ENCODE peak calls at places on chromosomes 7 and 10, in nine cellular contexts. W is breast epithelium; M is retinal pigment epithelial cell; H is neuronal stem cell; R is putamen; L is substantia nigra; N is mucosa of gallbladder; K is CD4-positive, alpha-beta T cell; O is brain microvascular endothelial cell. J is an unnamed sample.

GRCh38 chr10:31591569-31591968 is 272.6 kb downstream of the ZEB1 start:
- DNase-seq in K (no peak), N (no peak), R (no peak), H (no peak), M (no peak), L (no peak), W (no peak), O (no peak), J (no peak)

GRCh38 chr10:72334196-72334831 is 20.4 kb downstream of the DNAJB12 start:
- DNase-seq in M (peak), O (peak), K (no peak), N (peak), L (no peak), W (no peak), R (peak), H (peak), J (no peak)

GRCh38 chr10:113084031-113084430 is 134.0 kb downstream of the TCF7L2 start:
- DNase-seq in O (peak), K (no peak), M (no peak), H (no peak), W (no peak), L (no peak), R (no peak), N (no peak), J (no peak)

GRCh38 chr10:95214793-95215192 is 20.8 kb downstream of the ACSM6 start:
- DNase-seq in N (no peak), W (no peak), K (no peak), O (peak), M (no peak), R (no peak), L (no peak), H (no peak), J (no peak)

GRCh38 chr7:32892521-32893224 is 1.1 kb upstream of the KBTBD2 start:
- DNase-seq in R (peak), W (peak), M (peak), H (no peak), O (peak), N (peak), K (peak), L (peak), J (peak)

GRCh38 chr7:120402801-120403200 is 129.8 kb downstream of the KCND2 start:
- DNase-seq in M (no peak), R (no peak), H (no peak), L (no peak), K (no peak), O (no peak), W (no peak), N (no peak), J (no peak)

GRCh38 chr10:126504051-126504760 is 115.9 kb upstream of the ADAM12 start:
- DNase-seq in M (peak), W (no peak), R (peak), N (peak), O (peak), H (peak), K (no peak), L (no peak), J (no peak)

GRCh38 chr10:79454259-79454658 is 8.8 kb upstream of the ZCCHC24 start:
- DNase-seq in N (no peak), O (no peak), H (no peak), L (no peak), W (no peak), R (no peak), K (no peak), M (no peak), J (no peak)

GRCh38 chr7:5797716-5798115 is 16.3 kb upstream of the RNF216 start:
- DNase-seq in R (no peak), W (no peak), K (no peak), L (no peak), N (no peak), M (no peak), O (no peak), H (no peak), J (no peak)

GRCh38 chr10:35739998-35740397 is 97.9 kb upstream of the FZD8 start:
- DNase-seq in H (no peak), O (peak), L (no peak), N (no peak), M (no peak), W (no peak), K (no peak), R (no peak), J (no peak)

GRCh38 chr10:119176166-119176565 is 2.4 kb downstream of the PRDX3 start:
- DNase-seq in L (no peak), O (no peak), M (no peak), H (no peak), N (no peak), R (no peak), W (no peak), K (no peak), J (no peak)

GRCh38 chr10:77416327-77417135 is 221.1 kb downstream of the KCNMA1 start:
- DNase-seq in K (no peak), N (no peak), O (peak), R (no peak), H (no peak), W (no peak), L (no peak), M (no peak), J (no peak)

GRCh38 chr7:2860627-2861133 is 16.6 kb upstream of the GNA12 start:
- DNase-seq in O (no peak), M (peak), L (no peak), W (peak), H (no peak), R (no peak), N (peak), K (no peak), J (no peak)

GRCh38 chr7:91299952-91300775 is 35.9 kb downstream of the FZD1 start:
- DNase-seq in L (no peak), N (peak), O (no peak), M (no peak), H (no peak), W (no peak), R (peak), K (no peak), J (no peak)

GRCh38 chr10:27223964-27224363 is 16.6 kb downstream of the ACBD5 start:
- DNase-seq in L (no peak), W (no peak), H (no peak), K (peak), M (no peak), R (no peak), N (peak), O (peak), J (no peak)

GRCh38 chr7:156764016-156764669 is 123.6 kb downstream of the RNF32 start:
- DNase-seq in R (peak), O (peak), W (no peak), K (no peak), H (no peak), M (peak), N (peak), L (peak), J (peak)

GRCh38 chr7:35505031-35505430 is 189.9 kb downstream of the HERPUD2 start:
- DNase-seq in M (no peak), H (no peak), N (no peak), O (no peak), R (no peak), W (no peak), K (no peak), L (no peak), J (peak)

GRCh38 chr7:121301441-121302213 is 27.2 kb upstream of the WNT16 start:
- DNase-seq in W (no peak), R (no peak), O (peak), L (no peak), H (no peak), M (no peak), N (no peak), K (no peak), J (no peak)

GRCh38 chr7:29556405-29557195 is 7.0 kb upstream of the PRR15 start:
- DNase-seq in M (no peak), W (no peak), K (no peak), O (no peak), N (no peak), H (no peak), L (no peak), R (no peak), J (no peak)

GRCh38 chr10:116708386-116708785 is 34.0 kb downstream of the HSPA12A start:
- DNase-seq in N (no peak), O (peak), W (no peak), H (no peak), M (peak), R (no peak), K (no peak), L (no peak), J (no peak)

GRCh38 chr10:131854579-131855335 is 46.1 kb upstream of the PPP2R2D start:
- DNase-seq in R (no peak), H (no peak), N (no peak), M (no peak), L (no peak), O (no peak), K (no peak), W (no peak), J (peak)

GRCh38 chr7:158240801-158241200 is 346.8 kb downstream of the PTPRN2 start:
- DNase-seq in M (no peak), O (no peak), L (no peak), R (no peak), N (no peak), H (no peak), W (no peak), K (no peak), J (no peak)

GRCh38 chr7:120442838-120443237 is 169.9 kb downstream of the KCND2 start:
- DNase-seq in W (no peak), K (no peak), H (no peak), N (no peak), M (no peak), O (no peak), L (no peak), R (no peak), J (no peak)

GRCh38 chr10:61793760-61794713 is 107.5 kb upstream of the ARID5B start:
- DNase-seq in H (no peak), K (no peak), M (peak), N (no peak), O (peak), L (no peak), W (no peak), R (no peak), J (no peak)

GRCh38 chr10:74437822-74438221 is 286.8 kb downstream of the ADK start:
- DNase-seq in M (no peak), W (no peak), K (no peak), O (peak), R (no peak), N (no peak), L (no peak), H (no peak), J (no peak)